ENCODE peak calls at places on chromosomes 13 and 19, in four cellular contexts. R is natural killer cell, S is A549, K is heart left ventricle. X is an unnamed sample.

GRCh38 chr13:102657630-102658029 is 37.2 kb downstream of the METTL21C start:
- ATAC-seq in R (no peak), S (no peak), K (no peak), X (no peak)

GRCh38 chr13:30145709-30146367 is 161.5 kb downstream of the KATNAL1 start:
- ATAC-seq in R (no peak), S (no peak), K (no peak), X (no peak)

GRCh38 chr13:110266983-110267382 is 40.0 kb downstream of the COL4A1 start:
- ATAC-seq in R (no peak), S (no peak), K (no peak), X (no peak)

GRCh38 chr19:49165865-49166301 is 8.3 kb downstream of the TRPM4 start:
- ATAC-seq in R (no peak), S (peak), K (peak), X (peak)

GRCh38 chr13:25874907-25875306 is 176.9 kb downstream of the SHISA2 start:
- ATAC-seq in R (peak), S (no peak), K (no peak), X (no peak)

GRCh38 chr19:12675940-12676339 is 5.7 kb downstream of the DHPS start:
- ATAC-seq in R (no peak), S (no peak), K (no peak), X (no peak)

GRCh38 chr13:23963947-23964346 is 66.6 kb upstream of the C1QTNF9B start:
- ATAC-seq in R (no peak), S (no peak), K (no peak), X (no peak)

GRCh38 chr19:16002380-16002779 is 53.6 kb downstream of the OR10H4 start:
- ATAC-seq in R (no peak), S (no peak), K (no peak), X (no peak)

GRCh38 chr19:1567848-1568227 is 287 bp downstream of the MEX3D start:
- ATAC-seq in R (peak), S (no peak), K (no peak), X (peak)

GRCh38 chr19:12796146-12797071 is 5.1 kb downstream of the JUNB start:
- ATAC-seq in R (no peak), S (peak), K (peak), X (peak)

DNA sequence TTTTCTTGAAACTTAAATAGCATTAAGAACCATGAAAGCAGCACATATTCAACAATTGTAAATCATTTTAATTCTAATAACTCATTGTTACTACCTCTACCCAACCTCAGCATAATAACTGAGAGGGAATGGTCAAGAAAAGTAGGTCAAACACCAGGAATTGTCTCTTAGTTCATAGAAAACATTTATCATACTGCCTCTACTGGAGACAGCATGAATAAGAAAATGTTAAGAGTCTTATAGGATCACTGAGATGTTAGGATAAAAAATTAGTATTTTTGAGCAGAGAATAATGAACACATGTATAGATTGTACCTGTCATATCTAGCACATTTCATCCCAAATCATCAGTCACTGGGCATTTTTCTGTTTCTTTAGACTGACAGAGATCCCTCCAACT is 515.3 kb downstream of the PCDH9 start:
- ATAC-seq in R (no peak), S (no peak), K (no peak), X (no peak)
- TF ChIP-seq CTCF in R (no peak), S (no peak), K (no peak), X (no peak)

DNA sequence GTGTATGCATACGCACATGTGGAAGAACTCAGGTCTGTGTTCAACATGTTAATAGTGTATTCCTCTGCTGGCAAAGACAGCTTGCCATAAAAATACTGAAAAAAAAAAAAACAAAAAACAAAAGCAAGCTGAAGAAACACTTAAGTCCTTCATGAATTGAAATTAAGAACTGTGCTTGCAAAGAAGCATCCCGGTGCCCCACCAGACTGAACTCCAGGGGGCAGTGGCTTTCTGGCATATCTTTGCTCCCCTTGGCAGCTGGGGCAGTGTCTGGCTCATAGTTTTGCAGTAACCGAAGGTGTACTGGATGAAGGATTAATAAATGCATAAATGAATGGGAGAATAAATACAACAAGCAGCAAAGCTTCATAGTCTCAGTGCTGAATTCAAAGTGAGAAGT is 187.6 kb downstream of the LHFPL6 start:
- ATAC-seq in R (no peak), S (peak), K (peak), X (no peak)
- TF ChIP-seq CTCF in R (no peak), S (peak), K (peak), X (peak)

DNA sequence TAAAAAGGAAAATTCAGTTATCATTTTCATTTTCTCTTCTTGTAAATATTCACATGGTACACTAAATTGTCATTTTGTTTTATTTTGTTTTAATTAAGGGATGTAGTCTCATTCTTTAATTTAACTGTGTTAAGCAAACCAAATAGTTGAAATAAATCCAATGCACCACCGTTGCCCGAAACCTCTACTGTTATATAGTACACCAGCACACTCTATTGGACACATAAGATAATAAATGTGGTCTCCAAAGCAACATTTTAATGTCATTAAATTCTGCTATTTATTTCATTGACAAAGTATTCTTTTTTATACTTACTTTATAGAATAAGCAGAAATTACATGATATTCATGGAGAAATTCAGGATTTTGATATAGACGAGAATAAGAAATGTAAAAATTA is 156.4 kb upstream of the FREM2 start:
- ATAC-seq in R (no peak), S (no peak), K (no peak), X (no peak)
- TF ChIP-seq CTCF in R (no peak), S (peak), K (peak), X (no peak)

GRCh38 chr19:28118235-28118634 is 1094.7 kb downstream of the UQCRFS1 start:
- ATAC-seq in R (no peak), S (no peak), K (peak), X (no peak)
- TF ChIP-seq CTCF in R (no peak), S (no peak), K (no peak), X (no peak)

DNA sequence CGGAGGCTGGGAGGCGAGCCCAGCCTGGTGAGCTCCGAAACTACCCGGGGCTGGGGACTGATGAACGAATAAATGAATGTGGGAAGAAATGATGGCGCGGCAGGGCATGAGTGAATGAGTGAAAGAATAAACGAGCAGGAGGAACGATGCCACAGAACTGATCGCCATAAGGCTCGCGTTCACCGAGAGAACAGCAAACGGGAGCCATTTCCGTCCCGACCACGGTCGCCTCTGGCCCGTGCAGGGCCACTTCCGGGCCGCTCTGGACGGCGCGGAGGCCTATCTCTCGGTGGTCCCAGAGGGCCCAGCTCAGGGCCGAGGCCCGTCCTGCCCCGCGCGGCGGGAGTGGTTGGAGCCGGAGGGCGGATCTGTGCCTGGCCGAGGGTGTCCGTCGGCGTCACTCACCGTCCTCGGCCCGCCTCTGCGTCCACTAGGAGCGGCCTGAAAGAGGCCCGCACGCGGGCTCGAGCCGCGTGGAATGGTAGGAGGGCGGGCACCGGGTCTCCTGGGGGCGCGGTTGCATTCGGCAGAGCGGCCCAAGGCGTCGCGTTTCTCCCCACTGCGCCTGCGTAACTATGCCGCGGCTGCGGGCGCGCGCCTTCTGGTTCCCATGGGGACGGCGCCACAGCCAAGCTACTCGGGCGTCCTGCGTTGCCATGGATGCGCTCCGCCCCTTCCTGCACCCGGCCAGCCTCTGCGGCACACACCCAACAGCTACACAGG is at the start of gene ZNF497:
- ATAC-seq in R (peak), S (peak), K (peak), X (peak)
- TF ChIP-seq CTCF in R (no peak), S (no peak), K (no peak), X (no peak)

GRCh38 chr13:45783346-45784043 is 68.1 kb downstream of the SIAH3 start:
- ATAC-seq in R (no peak), S (no peak), K (no peak), X (no peak)
- TF ChIP-seq CTCF in R (no peak), S (no peak), K (no peak), X (no peak)